ENCODE peak calls at places on chromosomes 7 and 10, in five cellular contexts. A, Z, X, M and V are unnamed samples.
A peak's percentile ranks its signal among the peaks of the same experiment; 100 is the strongest.

GRCh38 chr7:25307624-25308023 is 79.3 kb upstream of the NPVF start:
- DNase-seq in A (no peak), M (no peak), Z (no peak), X (no peak), V (no peak)

GRCh38 chr7:151139791-151140190 is 27.7 kb downstream of the GBX1 start:
- DNase-seq in M (no peak), X (no peak), Z (no peak), A (no peak), V (no peak)

GRCh38 chr7:25056368-25056767 is 68.7 kb downstream of the CYCS start:
- DNase-seq in X (no peak), A (no peak), M (no peak), Z (no peak), V (no peak)

GRCh38 chr7:12493866-12494265 is 76.7 kb upstream of the SCIN start:
- DNase-seq in X (no peak), Z (no peak), M (no peak), A (no peak), V (no peak)

GRCh38 chr10:53006663-53007610 is 234.4 kb upstream of the MBL2 start:
- DNase-seq in X (no peak), Z (no peak), A (no peak), M (no peak), V (no peak)

GRCh38 chr7:44110724-44111635 is 6.8 kb downstream of the AEBP1 start:
- DNase-seq in X (no peak), M (no peak), A (no peak), Z (no peak), V (no peak)

GRCh38 chr7:121328508-121329459 is at the start of gene WNT16:
- DNase-seq in X (peak; percentile 42), A (no peak), M (no peak), Z (no peak), V (no peak)

GRCh38 chr10:72320676-72321247 is 34.0 kb downstream of the DNAJB12 start:
- DNase-seq in Z (peak; percentile 52), A (peak; percentile 96), M (peak; percentile 85), X (peak; percentile 97), V (peak; percentile 97)

GRCh38 chr10:128936392-128936791 is 530.6 kb upstream of the MGMT start:
- DNase-seq in X (no peak), Z (no peak), M (no peak), A (no peak), V (no peak)

GRCh38 chr10:110764378-110764777 is 107.3 kb upstream of the PDCD4 start:
- DNase-seq in M (no peak), A (no peak), X (no peak), Z (no peak), V (no peak)

GRCh38 chr10:32958992-32959703 is 1.1 kb upstream of the ITGB1 start:
- DNase-seq in X (peak; percentile 39), A (peak; percentile 63), Z (no peak), M (peak; percentile 48), V (no peak)

GRCh38 chr10:129552119-129552518 is 85.1 kb downstream of the MGMT start:
- DNase-seq in X (no peak), M (no peak), A (no peak), Z (no peak), V (no peak)

GRCh38 chr7:16817536-16817935 is 12.7 kb upstream of the AGR2 start:
- DNase-seq in Z (no peak), M (no peak), X (no peak), A (no peak), V (no peak)

GRCh38 chr10:58723977-58724376 is 211.3 kb downstream of the BICC1 start:
- DNase-seq in A (no peak), M (no peak), Z (no peak), X (no peak), V (no peak)

GRCh38 chr10:48811917-48812316 is 127.2 kb downstream of the WDFY4 start:
- DNase-seq in M (no peak), A (no peak), Z (no peak), X (no peak), V (no peak)

GRCh38 chr10:57679916-57680315 is 587.8 kb downstream of the IPMK start:
- DNase-seq in A (no peak), M (no peak), Z (no peak), X (no peak), V (no peak)

GRCh38 chr7:27151341-27151944 is 940 bp downstream of the HOXA3 start:
- DNase-seq in Z (no peak), M (no peak), X (no peak), A (no peak), V (no peak)

GRCh38 chr7:29877196-29877595 is 70.9 kb downstream of the WIPF3 start:
- DNase-seq in Z (no peak), X (no peak), A (no peak), M (no peak), V (no peak)

GRCh38 chr7:14590206-14590605 is 312.3 kb downstream of the DGKB start:
- DNase-seq in M (no peak), X (no peak), A (no peak), Z (no peak), V (no peak)

GRCh38 chr7:70836946-70837345 is 295.0 kb upstream of the GALNT17 start:
- DNase-seq in M (no peak), X (no peak), Z (no peak), A (no peak), V (no peak)

GRCh38 chr10:60967854-60968484 is 24.0 kb upstream of the RHOBTB1 start:
- DNase-seq in A (peak; percentile 26), Z (no peak), X (no peak), M (peak; percentile 44), V (no peak)

GRCh38 chr7:66929935-66930334 is 8.9 kb downstream of the TMEM248 start:
- DNase-seq in Z (no peak), M (no peak), X (no peak), A (no peak), V (no peak)

GRCh38 chr10:106566871-106567270 is 597.6 kb downstream of the SORCS1 start:
- DNase-seq in X (no peak), A (no peak), M (no peak), Z (no peak), V (no peak)

GRCh38 chr7:34070486-34071323 is 165.4 kb downstream of the BMPER start:
- DNase-seq in A (no peak), Z (no peak), M (no peak), X (no peak), V (peak; percentile 78)

GRCh38 chr10:16909961-16910794 is 93.0 kb upstream of the RSU1 start:
- DNase-seq in X (no peak), Z (no peak), A (no peak), M (no peak), V (no peak)

GRCh38 chr10:14971867-14972448 is 12.8 kb downstream of the MEIG1 start:
- DNase-seq in A (peak; percentile 70), Z (peak; percentile 47), X (peak; percentile 48), M (peak; percentile 56), V (no peak)

GRCh38 chr10:10477859-10478258 is 539.8 kb upstream of the CELF2 start:
- DNase-seq in A (no peak), M (no peak), Z (no peak), X (peak; percentile 41), V (no peak)